ENCODE peak calls at places on chromosomes 1 and 21, in five cellular contexts. K is suprapubic skin, S is HCT116, U is heart right ventricle, B is cardiac fibroblast. J is an unnamed sample.

GRCh38 chr1:157994081-157994581 is 686 bp downstream of the KIRREL1 start:
- DNase-seq in K (peak), B (no peak), U (peak), S (no peak), J (no peak)

GRCh38 chr1:2859219-2859880 is 57.9 kb upstream of the TTC34 start:
- DNase-seq in K (no peak), U (no peak), B (no peak), S (no peak), J (no peak)

GRCh38 chr1:169484683-169485426 is 889 bp downstream of the SLC19A2 start:
- DNase-seq in B (peak), S (no peak), U (peak), K (peak), J (no peak)

GRCh38 chr1:155166373-155167165 is 6.5 kb downstream of the KRTCAP2 start:
- DNase-seq in U (peak), K (peak), S (no peak), B (peak), J (no peak)

GRCh38 chr1:58922302-58923089 is 138.6 kb upstream of the JUN start:
- DNase-seq in U (peak), K (peak), B (peak), S (no peak), J (no peak)

GRCh38 chr1:76040327-76040868 is 34.1 kb upstream of the ST6GALNAC3 start:
- DNase-seq in B (no peak), S (no peak), U (no peak), K (no peak), J (peak)

GRCh38 chr1:224042557-224043118 is 71.3 kb upstream of the FBXO28 start:
- DNase-seq in U (no peak), K (no peak), B (no peak), S (no peak), J (no peak)

GRCh38 chr1:30877205-30877912 is 31.2 kb downstream of the SDC3 start:
- DNase-seq in S (no peak), B (peak), U (peak), K (no peak), J (no peak)

GRCh38 chr1:22673486-22674409 is 20.7 kb downstream of the C1QB start:
- DNase-seq in U (peak), B (peak), K (no peak), S (peak), J (peak)

GRCh38 chr1:54971317-54971791 is 9.1 kb upstream of the TMEM61 start:
- DNase-seq in S (peak), U (no peak), B (peak), K (no peak), J (no peak)

GRCh38 chr1:185017966-185018365 is 27.4 kb upstream of the RNF2 start:
- DNase-seq in B (no peak), U (no peak), K (no peak), S (no peak), J (no peak)

GRCh38 chr1:22319608-22320007 is 132.0 kb upstream of the ZBTB40 start:
- DNase-seq in B (no peak), S (no peak), K (no peak), U (no peak), J (no peak)

GRCh38 chr1:100313382-100313781 is 38.9 kb upstream of the CDC14A start:
- DNase-seq in B (peak), U (no peak), K (no peak), S (peak), J (no peak)

GRCh38 chr1:156767879-156768608 is 709 bp downstream of the PRCC start:
- DNase-seq in S (no peak), K (peak), U (peak), B (peak), J (no peak)

GRCh38 chr21:14382486-14382834 is 486 bp downstream of the HSPA13 start:
- DNase-seq in S (no peak), B (peak), K (peak), U (no peak), J (no peak)

GRCh38 chr1:9687876-9688582 is 36.5 kb downstream of the PIK3CD start:
- DNase-seq in B (peak), U (no peak), S (no peak), K (no peak), J (peak)

GRCh38 chr1:9406111-9406510 is 113.4 kb downstream of the SPSB1 start:
- DNase-seq in U (no peak), B (no peak), S (no peak), K (no peak), J (no peak)

GRCh38 chr1:206067486-206068302 is 14.7 kb downstream of the RHEX start:
- DNase-seq in S (no peak), B (no peak), K (no peak), U (no peak), J (no peak)

GRCh38 chr1:172390620-172391491 is 29.6 kb upstream of the C1orf105 start:
- DNase-seq in S (no peak), K (no peak), U (no peak), B (peak), J (no peak)

GRCh38 chr1:220521755-220522154 is 6.2 kb upstream of the MARK1 start:
- DNase-seq in U (no peak), K (no peak), B (no peak), S (no peak), J (no peak)

GRCh38 chr21:28207776-28208175 is 784.9 kb downstream of the LTN1 start:
- DNase-seq in U (no peak), K (no peak), S (no peak), B (peak), J (no peak)

GRCh38 chr1:147897030-147897756 is 5.4 kb upstream of the GJA8 start:
- DNase-seq in U (no peak), K (no peak), S (no peak), B (no peak), J (no peak)

GRCh38 chr1:237879195-237879594 is 11.5 kb downstream of the ZP4 start:
- DNase-seq in U (no peak), B (peak), S (no peak), K (no peak), J (no peak)

GRCh38 chr1:45892068-45892785 is 88.8 kb downstream of the MAST2 start:
- DNase-seq in U (no peak), K (no peak), B (peak), S (peak), J (no peak)

GRCh38 chr1:24309762-24310485 is 9.2 kb upstream of the GRHL3 start:
- DNase-seq in B (peak), K (no peak), S (no peak), U (no peak), J (no peak)

GRCh38 chr1:24304763-24305162 is 14.4 kb upstream of the GRHL3 start:
- DNase-seq in K (no peak), S (no peak), U (no peak), B (no peak), J (no peak)

GRCh38 chr1:24311234-24311633 is 7.9 kb upstream of the GRHL3 start:
- DNase-seq in B (no peak), U (no peak), S (no peak), K (no peak), J (no peak)

GRCh38 chr1:24311731-24312130 is 7.4 kb upstream of the GRHL3 start:
- DNase-seq in K (no peak), B (no peak), S (no peak), U (no peak), J (no peak)

GRCh38 chr1:24308365-24309015 is 10.7 kb upstream of the GRHL3 start:
- DNase-seq in U (no peak), S (no peak), K (no peak), B (peak), J (no peak)
- TF ChIP-seq CTCF in U (no peak), S (peak), K (no peak), B (peak), J (peak)

GRCh38 chr1:36884801-36885200 is 149.5 kb downstream of the GRIK3 start:
- DNase-seq in U (no peak), S (no peak), B (no peak), K (peak), J (no peak)

GRCh38 chr1:36884029-36884701 is 150.2 kb downstream of the GRIK3 start:
- DNase-seq in U (no peak), S (no peak), B (no peak), K (peak), J (no peak)

GRCh38 chr1:36882536-36883285 is 151.6 kb downstream of the GRIK3 start:
- DNase-seq in K (peak), B (no peak), U (no peak), S (no peak), J (no peak)

GRCh38 chr1:36883315-36883949 is 150.9 kb downstream of the GRIK3 start:
- DNase-seq in B (no peak), U (no peak), S (no peak), K (peak), J (no peak)

GRCh38 chr1:36885537-36886441 is 148.5 kb downstream of the GRIK3 start:
- DNase-seq in U (no peak), S (no peak), K (peak), B (no peak), J (no peak)
- TF ChIP-seq CTCF in U (no peak), S (no peak), K (no peak), B (no peak), J (no peak)

GRCh38 chr21:45452696-45453307 is 47.8 kb downstream of the COL18A1 start:
- DNase-seq in B (no peak), K (no peak), U (no peak), S (no peak), J (no peak)

GRCh38 chr21:45453308-45453950 is 48.5 kb downstream of the COL18A1 start:
- DNase-seq in U (no peak), S (no peak), K (no peak), B (no peak), J (no peak)

GRCh38 chr21:45455321-45456013 is 50.5 kb downstream of the COL18A1 start:
- DNase-seq in K (no peak), S (no peak), B (peak), U (peak), J (no peak)

GRCh38 chr21:45454924-45455315 is 50.0 kb downstream of the COL18A1 start:
- DNase-seq in U (peak), S (no peak), B (no peak), K (no peak), J (no peak)

GRCh38 chr21:45454081-45454923 is 49.3 kb downstream of the COL18A1 start:
- DNase-seq in S (no peak), U (peak), B (no peak), K (no peak), J (no peak)
- TF ChIP-seq CTCF in S (no peak), U (no peak), B (no peak), K (no peak), J (no peak)

DNA sequence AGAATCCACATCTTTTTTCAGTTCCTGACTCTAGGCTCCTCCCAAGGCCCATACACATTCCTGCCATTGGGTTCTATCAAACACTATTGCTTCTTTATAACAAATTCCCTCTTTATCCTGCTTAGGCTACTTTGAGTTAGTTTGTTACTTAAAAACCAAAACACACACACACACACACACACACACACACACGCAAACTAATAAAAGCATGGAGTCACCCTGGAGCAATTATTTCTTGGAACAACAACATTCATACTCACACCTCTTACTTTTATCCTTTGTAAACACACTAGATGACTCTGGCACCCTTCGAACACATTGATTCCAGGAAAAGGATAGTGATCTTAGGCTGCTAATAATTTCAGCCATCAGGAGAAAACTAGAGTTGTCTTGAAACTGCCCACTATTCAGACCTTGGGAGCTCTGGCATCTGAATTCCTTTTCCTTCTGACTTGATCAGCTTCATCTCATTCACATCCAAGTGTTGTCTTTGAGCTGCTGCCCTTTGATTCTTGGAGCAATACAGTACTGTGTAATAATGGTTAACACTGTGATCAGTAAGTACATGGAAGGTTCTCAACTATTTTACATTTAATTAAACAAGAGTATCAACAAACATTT is 2.6 kb upstream of the SEC22B start:
- DNase-seq in B (peak), K (no peak), S (no peak), U (no peak), J (no peak)
- TF ChIP-seq CTCF in B (no peak), K (no peak), S (no peak), U (no peak), J (no peak)

GRCh38 chr1:93977546-93977945 is 68.3 kb upstream of the GCLM start:
- DNase-seq in S (no peak), U (no peak), B (peak), K (no peak), J (no peak)

GRCh38 chr1:93980320-93980744 is 71.1 kb upstream of the GCLM start:
- DNase-seq in K (no peak), B (no peak), S (no peak), U (no peak), J (no peak)

GRCh38 chr1:93979718-93980319 is 70.6 kb upstream of the GCLM start:
- DNase-seq in K (no peak), B (peak), S (no peak), U (no peak), J (no peak)

GRCh38 chr1:93979040-93979717 is 69.9 kb upstream of the GCLM start:
- DNase-seq in K (no peak), S (no peak), B (no peak), U (no peak), J (no peak)

DNA sequence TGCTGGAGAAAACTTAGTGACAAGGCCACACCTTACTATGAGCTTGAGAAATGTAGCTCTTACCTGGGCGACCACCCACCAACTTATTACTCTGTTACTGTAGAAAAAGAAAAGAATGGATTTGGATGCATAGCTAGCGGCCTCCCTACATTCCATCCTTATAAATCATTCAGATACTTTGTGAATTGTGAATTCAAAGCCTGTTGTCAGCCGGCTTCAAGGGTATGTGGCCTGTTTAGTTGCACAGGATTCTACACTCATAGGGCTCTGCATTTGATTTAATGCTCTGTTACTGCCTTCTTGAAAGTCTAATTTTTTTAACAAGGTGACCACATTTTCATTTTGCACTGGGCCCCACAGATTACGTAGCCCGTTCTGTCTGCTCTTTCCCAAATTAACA is 71.7 kb upstream of the GCLM start:
- DNase-seq in U (no peak), K (no peak), B (peak), S (no peak), J (no peak)
- TF ChIP-seq CTCF in U (no peak), K (no peak), B (no peak), S (no peak), J (no peak)

DNA sequence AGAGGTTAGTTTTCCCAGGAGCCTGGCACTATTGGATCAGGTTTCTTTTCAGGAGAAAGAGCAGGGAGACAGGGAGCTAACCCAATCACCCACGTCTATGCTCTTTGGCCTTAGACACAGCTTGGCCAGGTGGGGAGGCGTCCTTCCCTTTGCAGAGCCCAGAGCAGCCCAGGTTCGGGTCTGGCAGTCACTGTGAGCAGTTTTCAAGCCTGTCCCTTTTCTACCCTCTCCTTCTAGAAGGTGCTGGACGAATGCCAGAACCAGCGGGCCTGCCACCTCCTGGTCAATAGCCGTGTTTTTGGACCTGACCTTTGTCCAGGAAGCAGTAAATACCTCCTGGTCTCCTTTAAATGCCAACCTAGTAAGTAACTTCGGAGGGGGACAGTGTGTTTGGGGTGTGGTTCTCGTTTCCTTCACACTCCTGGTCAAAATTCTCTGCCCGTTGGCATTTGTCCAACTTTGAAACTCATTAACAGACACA is 44.9 kb downstream of the EVA1C start:
- DNase-seq in B (peak), U (peak), S (peak), K (no peak), J (no peak)
- TF ChIP-seq CTCF in B (peak), U (peak), S (peak), K (no peak), J (no peak)

GRCh38 chr1:196144588-196144987 is 463.7 kb downstream of the KCNT2 start:
- DNase-seq in B (no peak), S (no peak), U (no peak), K (no peak), J (no peak)
- TF ChIP-seq CTCF in B (no peak), S (peak), U (no peak), K (no peak), J (no peak)

GRCh38 chr1:12052997-12053686 is 10.0 kb upstream of the TNFRSF8 start:
- DNase-seq in K (no peak), B (no peak), S (no peak), U (peak), J (no peak)
- TF ChIP-seq CTCF in K (peak), B (no peak), S (peak), U (no peak), J (no peak)

DNA sequence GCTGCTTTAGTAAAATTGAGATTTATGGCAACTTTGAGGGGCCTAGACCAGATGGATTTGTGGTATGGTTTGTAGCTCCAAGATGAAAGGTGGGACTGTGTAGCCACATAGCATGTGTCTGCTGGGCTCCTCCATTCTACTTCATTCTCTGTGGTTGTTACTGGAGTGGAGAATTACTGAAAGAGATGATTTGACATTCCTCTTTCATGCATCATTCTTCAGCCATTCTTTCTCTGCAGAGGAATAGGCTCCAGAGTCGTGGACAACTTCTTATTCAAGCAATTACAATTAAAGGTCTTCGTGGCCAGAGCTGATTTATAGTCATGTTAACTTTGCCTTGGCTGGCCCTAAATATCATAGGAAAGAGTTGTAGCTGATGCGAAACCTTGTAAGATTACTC is 328.9 kb downstream of the PAPPA2 start:
- DNase-seq in B (no peak), U (no peak), K (no peak), S (no peak), J (no peak)
- TF ChIP-seq CTCF in B (no peak), U (no peak), K (no peak), S (no peak), J (no peak)

J was measured in neural crest cell.